ENCODE peak calls at places on chromosomes 7 and 10, in five cellular contexts. One of them, this sample, is unnamed.

GRCh38 chr10:84499846-84500245 is 171.5 kb downstream of the CCSER2 start:
- DNase-seq in tibial nerve: no peak
- DNase-seq in mammary epithelial cell: no peak
- DNase-seq in effector memory CD4-positive, alpha-beta T cell: no peak
- DNase-seq in HCT116: no peak
- DNase-seq in this sample: no peak

GRCh38 chr7:5831196-5831595 is 49.4 kb upstream of the OCM start:
- DNase-seq in tibial nerve: no peak
- DNase-seq in mammary epithelial cell: no peak
- DNase-seq in effector memory CD4-positive, alpha-beta T cell: no peak
- DNase-seq in HCT116: no peak
- DNase-seq in this sample: no peak

GRCh38 chr7:123647106-123647730 is 8.4 kb upstream of the LMOD2 start:
- DNase-seq in tibial nerve: no peak
- DNase-seq in mammary epithelial cell: peak; percentile 58
- DNase-seq in effector memory CD4-positive, alpha-beta T cell: no peak
- DNase-seq in HCT116: no peak
- DNase-seq in this sample: no peak

GRCh38 chr10:4684434-4684833 is 141.6 kb upstream of the AKR1E2 start:
- DNase-seq in tibial nerve: no peak
- DNase-seq in mammary epithelial cell: peak; percentile 69
- DNase-seq in effector memory CD4-positive, alpha-beta T cell: no peak
- DNase-seq in HCT116: no peak
- DNase-seq in this sample: no peak

GRCh38 chr7:1843271-1843861 is 173.3 kb downstream of the ELFN1 start:
- DNase-seq in tibial nerve: peak; percentile 4
- DNase-seq in mammary epithelial cell: no peak
- DNase-seq in effector memory CD4-positive, alpha-beta T cell: no peak
- DNase-seq in HCT116: no peak
- DNase-seq in this sample: peak; percentile 67

GRCh38 chr7:47672966-47673365 is 91.1 kb upstream of the TNS3 start:
- DNase-seq in tibial nerve: no peak
- DNase-seq in mammary epithelial cell: no peak
- DNase-seq in effector memory CD4-positive, alpha-beta T cell: no peak
- DNase-seq in HCT116: no peak
- DNase-seq in this sample: no peak

GRCh38 chr10:118668228-118668952 is 72.9 kb upstream of the PRLHR start:
- DNase-seq in tibial nerve: no peak
- DNase-seq in mammary epithelial cell: no peak
- DNase-seq in effector memory CD4-positive, alpha-beta T cell: no peak
- DNase-seq in HCT116: no peak
- DNase-seq in this sample: no peak

GRCh38 chr7:155807805-155808550 is 4.3 kb downstream of the SHH start:
- DNase-seq in tibial nerve: no peak
- DNase-seq in mammary epithelial cell: no peak
- DNase-seq in effector memory CD4-positive, alpha-beta T cell: no peak
- DNase-seq in HCT116: no peak
- DNase-seq in this sample: no peak

GRCh38 chr7:116315293-116315692 is 105.0 kb downstream of the TES start:
- DNase-seq in tibial nerve: no peak
- DNase-seq in mammary epithelial cell: peak; percentile 98
- DNase-seq in effector memory CD4-positive, alpha-beta T cell: no peak
- DNase-seq in HCT116: no peak
- DNase-seq in this sample: no peak

GRCh38 chr7:2953588-2954407 is 89.9 kb downstream of the CARD11 start:
- DNase-seq in tibial nerve: no peak
- DNase-seq in mammary epithelial cell: no peak
- DNase-seq in effector memory CD4-positive, alpha-beta T cell: no peak
- DNase-seq in HCT116: no peak
- DNase-seq in this sample: no peak

GRCh38 chr10:80924063-80924952 is 386.6 kb downstream of the SH2D4B start:
- DNase-seq in tibial nerve: no peak
- DNase-seq in mammary epithelial cell: peak; percentile 21
- DNase-seq in effector memory CD4-positive, alpha-beta T cell: no peak
- DNase-seq in HCT116: peak; percentile 21
- DNase-seq in this sample: peak; percentile 62

GRCh38 chr10:80493482-80494021 is 39.4 kb downstream of the TSPAN14 start:
- DNase-seq in tibial nerve: no peak
- DNase-seq in mammary epithelial cell: no peak
- DNase-seq in effector memory CD4-positive, alpha-beta T cell: no peak
- DNase-seq in HCT116: no peak
- DNase-seq in this sample: peak; percentile 91

GRCh38 chr10:99672884-99673283 is 13.6 kb downstream of the ENTPD7 start:
- DNase-seq in tibial nerve: no peak
- DNase-seq in mammary epithelial cell: peak; percentile 82
- DNase-seq in effector memory CD4-positive, alpha-beta T cell: no peak
- DNase-seq in HCT116: no peak
- DNase-seq in this sample: no peak

GRCh38 chr10:42776681-42777080 is 5.9 kb upstream of the BMS1 start:
- DNase-seq in tibial nerve: no peak
- DNase-seq in mammary epithelial cell: peak; percentile 74
- DNase-seq in effector memory CD4-positive, alpha-beta T cell: no peak
- DNase-seq in HCT116: no peak
- DNase-seq in this sample: no peak

GRCh38 chr10:124123141-124123540 is 29.7 kb upstream of the CHST15 start:
- DNase-seq in tibial nerve: no peak
- DNase-seq in mammary epithelial cell: no peak
- DNase-seq in effector memory CD4-positive, alpha-beta T cell: no peak
- DNase-seq in HCT116: no peak
- DNase-seq in this sample: no peak

GRCh38 chr10:3068968-3069737 is 1.8 kb downstream of the PFKP start:
- DNase-seq in tibial nerve: no peak
- DNase-seq in mammary epithelial cell: no peak
- DNase-seq in effector memory CD4-positive, alpha-beta T cell: no peak
- DNase-seq in HCT116: no peak
- DNase-seq in this sample: peak; percentile 63

GRCh38 chr7:44633254-44634186 is 27.1 kb downstream of the OGDH start:
- DNase-seq in tibial nerve: peak; percentile 24
- DNase-seq in mammary epithelial cell: peak; percentile 97
- DNase-seq in effector memory CD4-positive, alpha-beta T cell: peak; percentile 75
- DNase-seq in HCT116: no peak
- DNase-seq in this sample: no peak

GRCh38 chr7:44631458-44632115 is 25.2 kb downstream of the OGDH start:
- DNase-seq in tibial nerve: no peak
- DNase-seq in mammary epithelial cell: no peak
- DNase-seq in effector memory CD4-positive, alpha-beta T cell: peak; percentile 45
- DNase-seq in HCT116: no peak
- DNase-seq in this sample: no peak

GRCh38 chr7:44630791-44631457 is 24.5 kb downstream of the OGDH start:
- DNase-seq in tibial nerve: no peak
- DNase-seq in mammary epithelial cell: no peak
- DNase-seq in effector memory CD4-positive, alpha-beta T cell: no peak
- DNase-seq in HCT116: no peak
- DNase-seq in this sample: no peak

GRCh38 chr7:44634187-44634838 is 27.9 kb downstream of the OGDH start:
- DNase-seq in tibial nerve: no peak
- DNase-seq in mammary epithelial cell: no peak
- DNase-seq in effector memory CD4-positive, alpha-beta T cell: no peak
- DNase-seq in HCT116: no peak
- DNase-seq in this sample: no peak

DNA sequence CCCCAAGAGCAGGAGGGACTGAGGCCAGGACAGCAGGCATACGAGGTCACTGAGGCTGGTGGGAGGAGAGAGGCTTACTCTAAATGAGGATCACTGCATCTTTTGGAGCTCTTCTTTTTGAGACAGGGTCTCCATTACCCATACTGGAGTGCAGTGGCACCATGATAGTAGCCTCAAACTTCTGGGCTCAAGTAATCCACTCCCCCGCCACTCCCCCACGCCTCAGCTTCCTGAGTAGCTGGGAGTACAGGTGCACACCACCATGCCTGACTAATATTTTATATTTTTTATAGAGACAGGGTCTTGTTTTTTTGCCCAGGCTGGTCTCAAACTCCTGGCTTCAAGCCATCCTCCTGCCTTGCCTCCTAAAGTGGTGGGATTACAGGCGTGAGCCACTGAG is 25.8 kb downstream of the OGDH start:
- DNase-seq in tibial nerve: no peak
- DNase-seq in mammary epithelial cell: no peak
- DNase-seq in effector memory CD4-positive, alpha-beta T cell: no peak
- DNase-seq in HCT116: no peak
- DNase-seq in this sample: no peak
- H3K27ac ChIP-seq in tibial nerve: peak overlapping the region; percentile 65
- H3K27ac ChIP-seq in mammary epithelial cell: no peak overlapping the region
- H3K27ac ChIP-seq in effector memory CD4-positive, alpha-beta T cell: peak overlapping the region; percentile 98
- H3K27ac ChIP-seq in HCT116: no peak overlapping the region
- H3K27ac ChIP-seq in this sample: no peak overlapping the region

GRCh38 chr7:83696101-83696500 is 47.2 kb upstream of the SEMA3E start:
- DNase-seq in tibial nerve: no peak
- DNase-seq in mammary epithelial cell: no peak
- DNase-seq in effector memory CD4-positive, alpha-beta T cell: no peak
- DNase-seq in HCT116: no peak
- DNase-seq in this sample: no peak
- H3K4me1 ChIP-seq in tibial nerve: no peaks in the 10 kb centered on the region
- H3K4me1 ChIP-seq in mammary epithelial cell: no peaks in the 10 kb centered on the region
- H3K4me1 ChIP-seq in effector memory CD4-positive, alpha-beta T cell: no peaks in the 10 kb centered on the region
- H3K4me1 ChIP-seq in HCT116: no peaks in the 10 kb centered on the region
- H3K4me1 ChIP-seq in this sample: no peaks in the 10 kb centered on the region

DNA sequence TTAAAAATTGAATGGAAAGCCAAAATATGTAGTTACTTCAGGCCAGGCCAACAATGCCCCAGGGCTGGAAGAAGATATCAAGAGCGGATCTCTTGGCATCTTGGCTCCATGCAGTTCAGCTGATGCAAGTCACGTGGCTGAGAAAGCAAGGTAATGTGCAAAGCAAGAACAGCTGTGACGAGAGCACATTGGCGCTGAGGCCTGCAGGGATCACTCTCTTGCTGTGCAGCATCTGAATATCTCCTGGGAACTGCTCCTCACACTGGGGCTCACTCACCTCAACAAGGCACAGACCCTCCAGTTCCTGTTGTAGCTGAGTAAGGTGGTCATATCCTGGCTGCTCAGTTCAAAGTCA is 14.0 kb downstream of the AKR1B1 start:
- DNase-seq in tibial nerve: no peak
- DNase-seq in mammary epithelial cell: no peak
- DNase-seq in effector memory CD4-positive, alpha-beta T cell: no peak
- DNase-seq in HCT116: no peak
- DNase-seq in this sample: no peak
- H3K27ac ChIP-seq in tibial nerve: peak overlapping the region; percentile 30
- H3K27ac ChIP-seq in mammary epithelial cell: peak overlapping the region; percentile 89
- H3K27ac ChIP-seq in effector memory CD4-positive, alpha-beta T cell: no peak overlapping the region
- H3K27ac ChIP-seq in HCT116: no peak overlapping the region
- H3K27ac ChIP-seq in this sample: no peak overlapping the region

GRCh38 chr10:110410329-110411046 is 87.2 kb upstream of the DUSP5 start:
- DNase-seq in tibial nerve: no peak
- DNase-seq in mammary epithelial cell: peak; percentile 97
- DNase-seq in effector memory CD4-positive, alpha-beta T cell: no peak
- DNase-seq in HCT116: peak; percentile 91
- DNase-seq in this sample: no peak
- H3K4me1 ChIP-seq in tibial nerve: no peaks in the 10 kb centered on the region
- H3K4me1 ChIP-seq in mammary epithelial cell: peaks cover 73% of the 10 kb centered on the region
- H3K4me1 ChIP-seq in effector memory CD4-positive, alpha-beta T cell: peaks cover 12% of the 10 kb centered on the region
- H3K4me1 ChIP-seq in HCT116: peaks cover 95% of the 10 kb centered on the region
- H3K4me1 ChIP-seq in this sample: peaks cover 8% of the 10 kb centered on the region

GRCh38 chr10:88271736-88272135 is 311.4 kb downstream of the RNLS start:
- DNase-seq in tibial nerve: no peak
- DNase-seq in mammary epithelial cell: peak; percentile 50
- DNase-seq in effector memory CD4-positive, alpha-beta T cell: no peak
- DNase-seq in HCT116: no peak
- DNase-seq in this sample: no peak

GRCh38 chr10:88270061-88270808 is 312.9 kb downstream of the RNLS start:
- DNase-seq in tibial nerve: no peak
- DNase-seq in mammary epithelial cell: no peak
- DNase-seq in effector memory CD4-positive, alpha-beta T cell: no peak
- DNase-seq in HCT116: no peak
- DNase-seq in this sample: no peak

GRCh38 chr10:88273567-88273966 is 309.6 kb downstream of the RNLS start:
- DNase-seq in tibial nerve: no peak
- DNase-seq in mammary epithelial cell: no peak
- DNase-seq in effector memory CD4-positive, alpha-beta T cell: no peak
- DNase-seq in HCT116: no peak
- DNase-seq in this sample: no peak

GRCh38 chr10:88272186-88272585 is 310.9 kb downstream of the RNLS start:
- DNase-seq in tibial nerve: no peak
- DNase-seq in mammary epithelial cell: no peak
- DNase-seq in effector memory CD4-positive, alpha-beta T cell: no peak
- DNase-seq in HCT116: no peak
- DNase-seq in this sample: no peak

GRCh38 chr10:88270871-88271713 is 312.0 kb downstream of the RNLS start:
- DNase-seq in tibial nerve: no peak
- DNase-seq in mammary epithelial cell: peak; percentile 45
- DNase-seq in effector memory CD4-positive, alpha-beta T cell: peak; percentile 22
- DNase-seq in HCT116: no peak
- DNase-seq in this sample: no peak
- H3K27ac ChIP-seq in tibial nerve: no peak overlapping the region
- H3K27ac ChIP-seq in mammary epithelial cell: no peak overlapping the region
- H3K27ac ChIP-seq in effector memory CD4-positive, alpha-beta T cell: peak overlapping the region; percentile 19
- H3K27ac ChIP-seq in HCT116: no peak overlapping the region
- H3K27ac ChIP-seq in this sample: no peak overlapping the region

GRCh38 chr7:139105037-139105382 is 4.5 kb downstream of the ZC3HAV1 start:
- DNase-seq in tibial nerve: no peak
- DNase-seq in mammary epithelial cell: no peak
- DNase-seq in effector memory CD4-positive, alpha-beta T cell: no peak
- DNase-seq in HCT116: no peak
- DNase-seq in this sample: no peak
- H3K4me1 ChIP-seq in tibial nerve: no peaks in the 10 kb centered on the region
- H3K4me1 ChIP-seq in mammary epithelial cell: peaks cover 18% of the 10 kb centered on the region
- H3K4me1 ChIP-seq in effector memory CD4-positive, alpha-beta T cell: peaks cover 17% of the 10 kb centered on the region
- H3K4me1 ChIP-seq in HCT116: peaks cover 17% of the 10 kb centered on the region
- H3K4me1 ChIP-seq in this sample: peaks cover 6% of the 10 kb centered on the region

GRCh38 chr7:22723171-22723601 is 3.8 kb upstream of the IL6 start:
- DNase-seq in tibial nerve: no peak
- DNase-seq in mammary epithelial cell: no peak
- DNase-seq in effector memory CD4-positive, alpha-beta T cell: no peak
- DNase-seq in HCT116: no peak
- DNase-seq in this sample: no peak
- H3K27ac ChIP-seq in tibial nerve: peak overlapping the region; percentile 68
- H3K27ac ChIP-seq in mammary epithelial cell: no peak overlapping the region
- H3K27ac ChIP-seq in effector memory CD4-positive, alpha-beta T cell: no peak overlapping the region
- H3K27ac ChIP-seq in HCT116: no peak overlapping the region
- H3K27ac ChIP-seq in this sample: no peak overlapping the region

This sample was measured in A673.